ENCODE peak calls at places on chromosomes 16 and 17, in eight cellular contexts. X is HepG2, C is esophagus squamous epithelium, M is ovary, W is erythroblast, Y is H54, K is tibial nerve, T is lower leg skin. P is an unnamed sample.

GRCh38 chr17:57902800-57903759 is 52.1 kb downstream of the CUEDC1 start:
- DNase-seq in X (peak), C (peak), M (peak), W (no peak), Y (peak), K (peak), T (peak), P (peak)

GRCh38 chr17:2015314-2015713 is 9.8 kb downstream of the RTN4RL1 start:
- DNase-seq in X (no peak), C (no peak), M (no peak), W (no peak), Y (no peak), K (no peak), T (no peak), P (no peak)

GRCh38 chr16:56910114-56910511 is 21.8 kb upstream of the HERPUD1 start:
- DNase-seq in X (no peak), C (no peak), M (no peak), W (no peak), Y (no peak), K (no peak), T (no peak), P (no peak)

GRCh38 chr16:9647981-9648701 is 534.1 kb downstream of the GRIN2A start:
- DNase-seq in X (peak), C (no peak), M (no peak), W (peak), Y (peak), K (no peak), T (no peak), P (peak)

GRCh38 chr16:4271176-4272113 is 1.4 kb downstream of the TFAP4 start:
- DNase-seq in X (peak), C (peak), M (peak), W (peak), Y (peak), K (peak), T (peak), P (peak)

GRCh38 chr16:51542856-51543510 is 391.9 kb upstream of the SALL1 start:
- DNase-seq in X (no peak), C (no peak), M (no peak), W (no peak), Y (no peak), K (no peak), T (no peak), P (no peak)

GRCh38 chr17:81422776-81423697 is 27.8 kb downstream of the BAHCC1 start:
- DNase-seq in X (peak), C (no peak), M (peak), W (no peak), Y (peak), K (no peak), T (peak), P (peak)

GRCh38 chr16:28569011-28569410 is 15.3 kb downstream of the SGF29 start:
- DNase-seq in X (no peak), C (no peak), M (no peak), W (no peak), Y (no peak), K (no peak), T (no peak), P (no peak)

GRCh38 chr16:8937803-8938202 is 25.9 kb downstream of the USP7 start:
- DNase-seq in X (no peak), C (no peak), M (no peak), W (no peak), Y (no peak), K (no peak), T (no peak), P (no peak)

GRCh38 chr16:50173318-50173717 is 20.2 kb downstream of the TENT4B start:
- DNase-seq in X (no peak), C (no peak), M (no peak), W (no peak), Y (no peak), K (no peak), T (no peak), P (no peak)

GRCh38 chr17:61484174-61484573 is 32.0 kb downstream of the TBX4 start:
- DNase-seq in X (no peak), C (no peak), M (no peak), W (no peak), Y (no peak), K (no peak), T (no peak), P (no peak)

GRCh38 chr16:47309581-47310312 is 151.1 kb downstream of the ITFG1 start:
- DNase-seq in X (no peak), C (no peak), M (no peak), W (no peak), Y (no peak), K (no peak), T (no peak), P (no peak)

GRCh38 chr17:81261096-81261495 is 22.0 kb downstream of the NDUFAF8 start:
- DNase-seq in X (no peak), C (no peak), M (no peak), W (no peak), Y (no peak), K (no peak), T (no peak), P (no peak)

GRCh38 chr17:38982858-38983746 is 15.9 kb upstream of the FBXO47 start:
- DNase-seq in X (peak), C (no peak), M (no peak), W (peak), Y (peak), K (no peak), T (no peak), P (peak)

GRCh38 chr16:66273644-66274334 is 92.7 kb upstream of the CDH5 start:
- DNase-seq in X (no peak), C (no peak), M (no peak), W (no peak), Y (no peak), K (no peak), T (peak), P (no peak)

GRCh38 chr17:73435412-73435811 is 123.6 kb upstream of the CDC42EP4 start:
- DNase-seq in X (no peak), C (no peak), M (no peak), W (no peak), Y (no peak), K (no peak), T (no peak), P (no peak)

GRCh38 chr17:35432176-35433074 is at the start of gene SLFN12:
- DNase-seq in X (no peak), C (no peak), M (peak), W (peak), Y (peak), K (no peak), T (peak), P (peak)
- TF ChIP-seq POLR2A in X (no peak), C (peak), M (peak), W (no peak), Y (peak), K (peak), T (no peak), P (peak)

GRCh38 chr17:75459246-75459589 is 2.8 kb downstream of the TMEM94 start:
- DNase-seq in X (no peak), C (no peak), M (no peak), W (no peak), Y (no peak), K (no peak), T (no peak), P (no peak)

GRCh38 chr17:75457047-75457654 is 716 bp downstream of the TMEM94 start:
- DNase-seq in X (no peak), C (no peak), M (peak), W (peak), Y (no peak), K (no peak), T (no peak), P (peak)

GRCh38 chr17:75454193-75454592 is 2.2 kb upstream of the TMEM94 start:
- DNase-seq in X (no peak), C (no peak), M (no peak), W (no peak), Y (no peak), K (no peak), T (no peak), P (no peak)

GRCh38 chr17:75455896-75456416 is 479 bp upstream of the TMEM94 start:
- DNase-seq in X (no peak), C (no peak), M (no peak), W (no peak), Y (no peak), K (no peak), T (no peak), P (no peak)

DNA sequence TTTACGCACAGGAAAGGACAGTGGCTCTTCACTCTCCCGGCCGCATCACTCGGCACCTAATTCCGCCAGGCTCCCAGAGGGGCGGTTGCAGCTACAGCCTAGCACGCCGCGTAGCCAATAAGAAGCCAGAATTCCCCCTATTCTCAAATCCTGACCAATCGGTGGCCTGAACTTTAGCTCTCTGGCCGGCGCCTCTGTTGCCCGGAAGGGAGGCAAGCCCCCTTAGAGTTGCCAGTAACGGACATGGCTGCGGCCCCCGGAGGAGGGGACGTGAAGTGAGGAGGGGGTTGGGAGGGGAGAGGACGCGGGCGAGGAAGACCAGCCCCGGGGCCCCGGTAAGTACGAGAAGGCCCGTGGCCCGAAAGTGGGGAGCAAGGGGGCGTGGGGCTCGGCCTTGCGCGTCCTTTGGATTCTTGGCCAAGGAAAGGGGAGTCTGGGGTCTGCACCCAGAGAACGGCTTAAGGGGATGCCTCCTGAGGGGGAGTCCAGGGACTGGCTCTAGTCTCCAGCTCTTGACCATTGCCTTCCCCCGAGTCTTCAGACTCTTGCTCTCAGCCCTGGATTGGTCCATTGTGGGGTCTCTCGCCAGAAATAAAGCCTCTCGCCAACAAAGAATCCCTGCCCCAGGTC is at the start of gene TMEM94:
- DNase-seq in X (peak), C (peak), M (peak), W (peak), Y (peak), K (peak), T (peak), P (peak)
- TF ChIP-seq POLR2A in X (peak), C (peak), M (no peak), W (peak), Y (peak), K (peak), T (no peak), P (peak)

DNA sequence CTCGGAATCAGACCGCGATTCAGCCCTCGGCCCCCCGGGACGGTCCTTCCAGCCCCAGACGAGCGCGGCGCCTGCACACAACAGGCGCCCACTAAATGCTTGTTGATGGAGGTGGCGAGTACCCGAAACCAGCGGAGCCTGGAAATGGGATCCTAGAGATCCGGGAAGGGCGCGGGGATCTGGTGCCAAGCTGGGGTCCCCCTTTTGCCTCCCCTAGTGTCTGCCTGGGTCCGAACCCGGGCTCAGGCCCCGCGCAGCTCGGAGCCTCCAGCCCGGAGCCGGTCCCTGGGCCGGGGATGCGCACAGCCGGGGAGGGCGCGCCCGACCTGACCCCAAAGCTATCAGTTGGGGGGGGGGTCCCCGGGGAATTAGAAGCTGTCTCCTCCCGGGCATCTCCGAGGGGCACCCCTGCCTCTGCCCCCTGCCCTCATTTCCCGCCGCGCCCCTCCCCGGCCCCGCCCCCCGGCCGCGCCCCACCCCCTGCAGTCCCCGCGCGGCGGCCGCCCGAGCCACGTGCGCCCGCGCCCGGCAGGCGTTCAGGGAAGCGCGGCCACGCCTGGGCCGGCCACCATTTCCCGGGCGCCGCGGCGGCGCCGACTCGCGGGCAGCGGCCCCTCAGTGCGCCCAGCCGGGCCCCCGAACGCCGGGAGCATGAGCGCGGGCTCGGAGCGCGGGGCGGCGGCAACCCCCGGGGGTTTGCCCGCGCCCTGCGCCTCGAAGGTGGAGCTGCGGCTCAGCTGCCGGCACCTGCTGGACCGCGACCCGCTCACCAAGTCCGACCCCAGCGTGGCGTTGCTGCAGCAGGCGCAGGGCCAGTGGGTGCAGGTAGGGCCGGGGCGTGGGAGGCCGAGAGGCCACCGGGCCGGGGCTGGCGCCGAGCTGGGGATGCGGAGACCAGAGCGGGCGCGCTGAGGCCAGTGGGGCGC is at the start of gene CPNE7:
- DNase-seq in X (no peak), C (no peak), M (no peak), W (no peak), Y (peak), K (no peak), T (no peak), P (no peak)
- TF ChIP-seq POLR2A in X (no peak), C (no peak), M (no peak), W (no peak), Y (no peak), K (no peak), T (no peak), P (no peak)

DNA sequence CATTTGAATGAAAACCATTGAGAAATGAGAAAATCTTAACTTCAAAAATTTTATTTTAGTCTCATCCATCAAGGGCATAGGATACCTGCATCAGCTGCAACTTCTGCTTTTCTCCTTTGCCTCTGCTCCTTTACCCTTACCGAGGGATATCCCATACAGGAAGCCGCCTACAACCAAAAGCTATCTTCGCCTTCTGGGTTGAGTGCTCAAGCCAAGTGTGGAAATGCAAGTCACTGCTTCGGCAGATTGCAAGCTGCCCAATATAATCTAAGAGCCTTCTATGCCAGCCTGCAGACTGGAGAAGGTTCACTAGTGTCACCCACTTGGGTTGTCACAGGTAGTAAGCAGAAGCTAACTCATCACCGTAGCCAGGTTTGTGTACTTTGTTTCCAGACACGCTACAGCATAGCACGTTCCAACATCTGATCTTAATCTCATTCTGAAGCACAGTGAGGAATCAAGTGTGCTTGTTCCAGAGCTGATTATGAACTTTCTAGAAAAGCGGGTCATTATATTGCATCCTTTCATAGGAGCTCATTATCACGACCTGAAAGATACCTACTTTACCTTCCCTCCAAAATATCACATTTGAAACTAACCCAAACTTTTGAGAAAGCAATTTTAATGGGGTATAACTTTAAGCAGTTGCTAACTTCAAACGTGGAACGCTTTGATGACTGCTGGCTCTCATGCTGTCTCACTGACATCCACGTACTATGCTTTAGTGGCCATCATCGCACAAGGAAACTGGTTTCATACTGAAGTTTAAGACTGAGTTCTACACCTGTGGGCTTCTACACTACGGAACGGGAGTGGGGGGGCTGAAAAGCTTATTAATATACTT is 8.0 kb upstream of the UNK start:
- DNase-seq in X (no peak), C (no peak), M (peak), W (peak), Y (no peak), K (no peak), T (peak), P (peak)
- TF ChIP-seq POLR2A in X (peak), C (no peak), M (no peak), W (peak), Y (no peak), K (no peak), T (no peak), P (no peak)

DNA sequence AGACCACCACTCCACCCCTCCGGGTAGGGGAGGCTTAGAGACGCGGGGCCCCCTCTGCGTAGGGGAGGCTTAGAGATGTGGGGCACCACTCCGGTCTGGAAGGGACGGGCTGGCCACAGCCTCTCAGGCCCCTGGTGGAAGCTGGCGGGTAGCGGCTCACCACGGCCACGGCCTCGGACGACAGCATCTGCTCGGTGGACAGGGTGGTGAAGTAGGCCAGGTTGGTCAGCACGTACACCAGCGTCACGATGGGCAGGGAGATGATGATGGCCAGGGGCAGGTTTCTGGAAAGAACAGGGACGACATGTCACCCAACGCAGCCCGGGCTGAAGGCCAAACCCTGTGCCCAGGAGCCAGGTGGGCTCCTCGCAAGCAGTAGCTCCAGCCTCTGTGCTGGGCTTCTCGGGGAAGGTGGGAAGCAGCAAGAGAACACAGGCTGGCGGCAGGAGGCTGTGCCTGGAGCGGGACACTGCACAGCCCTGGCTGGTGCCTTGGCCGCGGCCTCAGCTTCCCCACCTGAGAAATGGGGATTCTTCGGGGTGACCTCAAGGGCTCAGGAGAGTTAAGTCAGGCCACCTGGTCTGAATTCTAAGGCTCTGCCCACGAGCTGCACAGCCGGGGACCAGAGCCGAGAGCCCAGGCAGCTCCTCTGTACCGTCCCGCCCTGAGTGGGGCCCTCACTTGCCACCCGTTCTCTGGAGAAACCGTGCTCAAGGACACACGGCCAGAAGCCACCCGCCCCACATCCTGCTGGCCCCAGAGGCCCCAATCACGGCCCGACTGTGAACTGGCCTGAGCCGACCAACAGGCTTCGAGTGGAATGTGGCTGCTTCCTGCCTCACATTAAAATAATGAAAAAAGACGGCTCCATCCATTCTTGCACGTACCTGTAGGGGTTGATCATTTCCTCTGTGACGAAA is 29.5 kb downstream of the SLC7A5 start:
- DNase-seq in X (no peak), C (no peak), M (no peak), W (no peak), Y (no peak), K (no peak), T (no peak), P (no peak)
- TF ChIP-seq POLR2A in X (no peak), C (no peak), M (no peak), W (no peak), Y (no peak), K (no peak), T (no peak), P (no peak)

DNA sequence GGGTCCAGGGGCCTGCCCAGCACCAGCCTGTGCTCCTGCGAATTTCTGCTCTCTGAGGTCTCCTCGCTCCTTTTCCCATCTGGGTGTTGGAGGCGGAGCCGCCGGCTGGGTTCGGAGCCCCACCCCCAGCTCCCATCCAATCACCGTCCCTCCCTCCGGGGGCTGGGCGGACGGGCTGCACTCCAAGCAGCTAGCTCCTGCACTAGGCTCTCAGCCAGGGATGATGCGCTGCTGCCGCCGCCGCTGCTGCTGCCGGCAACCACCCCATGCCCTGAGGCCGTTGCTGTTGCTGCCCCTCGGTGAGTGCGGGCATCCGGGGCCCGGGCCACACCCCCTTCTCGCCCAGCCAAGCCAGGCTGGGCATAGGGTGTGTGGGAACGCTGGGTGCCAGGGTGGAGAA is at the start of gene NRN1L:
- DNase-seq in X (no peak), C (no peak), M (peak), W (no peak), Y (peak), K (peak), T (peak), P (peak)
- TF ChIP-seq POLR2A in X (no peak), C (no peak), M (no peak), W (no peak), Y (no peak), K (no peak), T (no peak), P (no peak)

GRCh38 chr17:18184143-18185007 is 747 bp downstream of the ALKBH5 start:
- DNase-seq in X (no peak), C (no peak), M (peak), W (peak), Y (no peak), K (peak), T (peak), P (peak)
- TF ChIP-seq POLR2A in X (no peak), C (peak), M (no peak), W (no peak), Y (peak), K (no peak), T (no peak), P (no peak)

DNA sequence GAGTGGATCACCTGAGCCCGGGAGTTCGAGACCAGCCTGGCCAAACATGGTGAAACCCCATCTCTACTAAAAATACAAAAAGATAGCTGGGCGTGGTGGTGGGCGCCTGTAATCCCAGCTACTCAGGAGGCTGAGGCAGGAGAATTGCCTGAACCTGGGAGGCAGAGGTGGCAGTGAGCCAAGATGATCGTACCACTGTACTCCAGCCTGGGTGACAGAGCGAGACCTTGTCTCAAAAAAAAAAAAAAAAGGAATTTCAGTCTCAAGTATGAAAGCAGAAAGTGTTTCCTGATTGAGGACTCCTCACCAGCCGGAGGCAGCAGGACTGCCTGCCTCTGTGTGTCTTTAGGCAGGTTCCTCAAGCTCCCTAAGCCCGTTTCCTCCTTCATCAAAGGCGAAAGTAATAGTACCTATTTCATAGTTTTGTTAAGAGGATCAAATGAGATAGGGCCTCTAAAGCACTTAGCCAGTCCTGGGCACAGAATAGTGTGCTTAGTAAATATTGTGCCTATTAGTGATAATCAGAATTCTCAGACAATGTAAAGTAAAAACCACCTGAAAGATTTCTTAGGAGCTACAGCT is 9.0 kb downstream of the RAI1 start:
- DNase-seq in X (no peak), C (no peak), M (no peak), W (no peak), Y (no peak), K (no peak), T (no peak), P (peak)
- TF ChIP-seq POLR2A in X (no peak), C (no peak), M (no peak), W (no peak), Y (no peak), K (no peak), T (no peak), P (no peak)

GRCh38 chr16:22192261-22193133 is 13.6 kb upstream of the EEF2K start:
- DNase-seq in X (peak), C (peak), M (peak), W (peak), Y (no peak), K (peak), T (peak), P (peak)
- TF ChIP-seq POLR2A in X (peak), C (peak), M (peak), W (peak), Y (no peak), K (peak), T (no peak), P (peak)

P was measured in thyroid gland.